ENCODE peak calls at places on chromosome 14, in six cellular contexts. One of them, this sample, is unnamed. For H3K36me3, the result is how much of the 10 kb centered on the place peaks cover.

GRCh38 chr14:66610154-66610563 is 102.2 kb downstream of the GPHN start:
- DNase-seq in CD8-positive, alpha-beta T cell: no peak
- DNase-seq in GM06990: no peak
- DNase-seq in ovary: no peak
- DNase-seq in upper lobe of left lung: no peak
- DNase-seq in mucosa of descending colon: no peak
- DNase-seq in this sample: peak

GRCh38 chr14:77848031-77848430 is 48.1 kb downstream of the ADCK1 start:
- DNase-seq in CD8-positive, alpha-beta T cell: no peak
- DNase-seq in GM06990: no peak
- DNase-seq in ovary: no peak
- DNase-seq in upper lobe of left lung: no peak
- DNase-seq in mucosa of descending colon: no peak
- DNase-seq in this sample: no peak

GRCh38 chr14:50768693-50769092 is 62.3 kb downstream of the NIN start:
- DNase-seq in CD8-positive, alpha-beta T cell: no peak
- DNase-seq in GM06990: no peak
- DNase-seq in ovary: no peak
- DNase-seq in upper lobe of left lung: no peak
- DNase-seq in mucosa of descending colon: no peak
- DNase-seq in this sample: no peak

GRCh38 chr14:77760381-77761204 is at the start of gene SNW1:
- DNase-seq in CD8-positive, alpha-beta T cell: peak
- DNase-seq in GM06990: peak
- DNase-seq in ovary: peak
- DNase-seq in upper lobe of left lung: peak
- DNase-seq in mucosa of descending colon: peak
- DNase-seq in this sample: peak

GRCh38 chr14:90758959-90759358 is 57.3 kb downstream of the TTC7B start:
- DNase-seq in CD8-positive, alpha-beta T cell: no peak
- DNase-seq in GM06990: no peak
- DNase-seq in ovary: peak
- DNase-seq in upper lobe of left lung: peak
- DNase-seq in mucosa of descending colon: peak
- DNase-seq in this sample: peak

GRCh38 chr14:79629372-79629771 is 581.9 kb downstream of the DIO2 start:
- DNase-seq in CD8-positive, alpha-beta T cell: no peak
- DNase-seq in GM06990: no peak
- DNase-seq in ovary: no peak
- DNase-seq in upper lobe of left lung: no peak
- DNase-seq in mucosa of descending colon: no peak
- DNase-seq in this sample: no peak

GRCh38 chr14:92426237-92426636 is 87.3 kb upstream of the RIN3 start:
- DNase-seq in CD8-positive, alpha-beta T cell: no peak
- DNase-seq in GM06990: no peak
- DNase-seq in ovary: no peak
- DNase-seq in upper lobe of left lung: no peak
- DNase-seq in mucosa of descending colon: no peak
- DNase-seq in this sample: no peak

GRCh38 chr14:73272393-73272792 is 35.1 kb downstream of the PAPLN start:
- DNase-seq in CD8-positive, alpha-beta T cell: no peak
- DNase-seq in GM06990: no peak
- DNase-seq in ovary: no peak
- DNase-seq in upper lobe of left lung: no peak
- DNase-seq in mucosa of descending colon: no peak
- DNase-seq in this sample: no peak

GRCh38 chr14:22929848-22930364 is 730 bp upstream of the PRMT5 start:
- DNase-seq in CD8-positive, alpha-beta T cell: no peak
- DNase-seq in GM06990: no peak
- DNase-seq in ovary: no peak
- DNase-seq in upper lobe of left lung: no peak
- DNase-seq in mucosa of descending colon: no peak
- DNase-seq in this sample: no peak

GRCh38 chr14:99273025-99273723 is 1.2 kb upstream of the BCL11B start:
- DNase-seq in CD8-positive, alpha-beta T cell: no peak
- DNase-seq in GM06990: peak
- DNase-seq in ovary: no peak
- DNase-seq in upper lobe of left lung: peak
- DNase-seq in mucosa of descending colon: peak
- DNase-seq in this sample: peak

GRCh38 chr14:33184587-33184986 is 245.9 kb downstream of the NPAS3 start:
- DNase-seq in CD8-positive, alpha-beta T cell: no peak
- DNase-seq in GM06990: no peak
- DNase-seq in ovary: no peak
- DNase-seq in upper lobe of left lung: no peak
- DNase-seq in mucosa of descending colon: peak
- DNase-seq in this sample: peak

GRCh38 chr14:54625158-54625557 is 58.2 kb downstream of the SAMD4A start:
- DNase-seq in CD8-positive, alpha-beta T cell: no peak
- DNase-seq in GM06990: no peak
- DNase-seq in ovary: no peak
- DNase-seq in upper lobe of left lung: no peak
- DNase-seq in mucosa of descending colon: no peak
- DNase-seq in this sample: peak

GRCh38 chr14:74974364-74975058 is 19.1 kb upstream of the PGF start:
- DNase-seq in CD8-positive, alpha-beta T cell: no peak
- DNase-seq in GM06990: no peak
- DNase-seq in ovary: no peak
- DNase-seq in upper lobe of left lung: no peak
- DNase-seq in mucosa of descending colon: no peak
- DNase-seq in this sample: no peak

GRCh38 chr14:54225457-54225856 is 171.3 kb upstream of the CDKN3 start:
- DNase-seq in CD8-positive, alpha-beta T cell: no peak
- DNase-seq in GM06990: no peak
- DNase-seq in ovary: no peak
- DNase-seq in upper lobe of left lung: no peak
- DNase-seq in mucosa of descending colon: no peak
- DNase-seq in this sample: no peak

GRCh38 chr14:104376202-104377140 is 203.1 kb upstream of the C14orf180 start:
- DNase-seq in CD8-positive, alpha-beta T cell: no peak
- DNase-seq in GM06990: no peak
- DNase-seq in ovary: no peak
- DNase-seq in upper lobe of left lung: peak
- DNase-seq in mucosa of descending colon: no peak
- DNase-seq in this sample: no peak

GRCh38 chr14:54209501-54210231 is 187.1 kb upstream of the CDKN3 start:
- DNase-seq in CD8-positive, alpha-beta T cell: no peak
- DNase-seq in GM06990: no peak
- DNase-seq in ovary: no peak
- DNase-seq in upper lobe of left lung: no peak
- DNase-seq in mucosa of descending colon: no peak
- DNase-seq in this sample: no peak

GRCh38 chr14:54642950-54643695 is 76.2 kb downstream of the SAMD4A start:
- DNase-seq in CD8-positive, alpha-beta T cell: no peak
- DNase-seq in GM06990: no peak
- DNase-seq in ovary: no peak
- DNase-seq in upper lobe of left lung: no peak
- DNase-seq in mucosa of descending colon: no peak
- DNase-seq in this sample: peak

GRCh38 chr14:100904307-100905019 is 941 bp upstream of the RTL1 start:
- DNase-seq in CD8-positive, alpha-beta T cell: no peak
- DNase-seq in GM06990: no peak
- DNase-seq in ovary: peak
- DNase-seq in upper lobe of left lung: peak
- DNase-seq in mucosa of descending colon: no peak
- DNase-seq in this sample: peak

GRCh38 chr14:68884031-68885030 is 91.5 kb upstream of the ZFP36L1 start:
- DNase-seq in CD8-positive, alpha-beta T cell: no peak
- DNase-seq in GM06990: no peak
- DNase-seq in ovary: peak
- DNase-seq in upper lobe of left lung: no peak
- DNase-seq in mucosa of descending colon: no peak
- DNase-seq in this sample: no peak

GRCh38 chr14:31556191-31556590 is 5.0 kb upstream of the NUBPL start:
- DNase-seq in CD8-positive, alpha-beta T cell: no peak
- DNase-seq in GM06990: no peak
- DNase-seq in ovary: no peak
- DNase-seq in upper lobe of left lung: no peak
- DNase-seq in mucosa of descending colon: no peak
- DNase-seq in this sample: no peak

GRCh38 chr14:51367600-51367931 is 127.5 kb downstream of the TMX1 start:
- DNase-seq in CD8-positive, alpha-beta T cell: no peak
- DNase-seq in GM06990: no peak
- DNase-seq in ovary: no peak
- DNase-seq in upper lobe of left lung: no peak
- DNase-seq in mucosa of descending colon: no peak
- DNase-seq in this sample: no peak

DNA sequence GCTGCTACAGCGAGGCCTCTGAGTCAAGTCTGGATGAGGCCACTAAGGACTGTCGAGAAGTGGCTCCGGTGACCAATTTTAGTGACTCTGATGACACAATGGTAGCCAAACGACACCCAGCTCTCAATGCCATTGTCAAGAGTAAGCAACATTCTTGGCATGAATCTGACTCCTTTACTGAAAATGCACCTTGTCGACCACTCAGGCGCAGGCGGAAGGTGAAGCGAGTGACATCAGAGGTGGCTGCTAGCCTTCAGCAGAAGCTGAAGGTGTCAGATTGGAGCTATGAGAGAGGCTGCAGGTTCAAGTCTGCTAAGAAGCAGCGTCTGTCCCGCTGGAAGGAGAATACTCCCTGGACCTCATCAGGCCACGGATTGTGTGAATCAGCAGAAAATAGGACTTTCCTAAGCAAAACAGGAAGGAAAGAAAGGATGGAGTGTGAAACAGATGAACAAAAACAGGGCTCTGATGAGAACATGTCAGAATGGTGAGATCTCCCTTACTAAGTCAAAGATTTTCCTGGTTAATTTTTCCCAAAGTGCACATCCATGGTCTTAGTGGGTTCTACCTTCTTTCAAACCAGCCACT is 2.9 kb downstream of the GPATCH2L start:
- DNase-seq in CD8-positive, alpha-beta T cell: no peak
- DNase-seq in GM06990: no peak
- DNase-seq in ovary: no peak
- DNase-seq in upper lobe of left lung: no peak
- DNase-seq in mucosa of descending colon: no peak
- DNase-seq in this sample: no peak
- H3K36me3 ChIP-seq in CD8-positive, alpha-beta T cell: under half
- H3K36me3 ChIP-seq in GM06990: under half
- H3K36me3 ChIP-seq in ovary: under half
- H3K36me3 ChIP-seq in upper lobe of left lung: under half
- H3K36me3 ChIP-seq in mucosa of descending colon: under half
- H3K36me3 ChIP-seq in this sample: under half

GRCh38 chr14:45128963-45129629 is 5.2 kb downstream of the FKBP3 start:
- DNase-seq in CD8-positive, alpha-beta T cell: no peak
- DNase-seq in GM06990: no peak
- DNase-seq in ovary: no peak
- DNase-seq in upper lobe of left lung: no peak
- DNase-seq in mucosa of descending colon: no peak
- DNase-seq in this sample: no peak

GRCh38 chr14:45120109-45120508 is 14.2 kb downstream of the FKBP3 start:
- DNase-seq in CD8-positive, alpha-beta T cell: no peak
- DNase-seq in GM06990: no peak
- DNase-seq in ovary: no peak
- DNase-seq in upper lobe of left lung: no peak
- DNase-seq in mucosa of descending colon: no peak
- DNase-seq in this sample: no peak

GRCh38 chr14:45125754-45126153 is 8.5 kb downstream of the FKBP3 start:
- DNase-seq in CD8-positive, alpha-beta T cell: no peak
- DNase-seq in GM06990: no peak
- DNase-seq in ovary: no peak
- DNase-seq in upper lobe of left lung: no peak
- DNase-seq in mucosa of descending colon: no peak
- DNase-seq in this sample: no peak
- H3K36me3 ChIP-seq in CD8-positive, alpha-beta T cell: under half
- H3K36me3 ChIP-seq in GM06990: under half
- H3K36me3 ChIP-seq in ovary: under half
- H3K36me3 ChIP-seq in upper lobe of left lung: under half
- H3K36me3 ChIP-seq in mucosa of descending colon: under half
- H3K36me3 ChIP-seq in this sample: half or more

GRCh38 chr14:28983279-28983678 is 216.7 kb downstream of the FOXG1 start:
- DNase-seq in CD8-positive, alpha-beta T cell: no peak
- DNase-seq in GM06990: no peak
- DNase-seq in ovary: no peak
- DNase-seq in upper lobe of left lung: no peak
- DNase-seq in mucosa of descending colon: no peak
- DNase-seq in this sample: no peak

GRCh38 chr14:28987516-28987915 is 220.9 kb downstream of the FOXG1 start:
- DNase-seq in CD8-positive, alpha-beta T cell: no peak
- DNase-seq in GM06990: no peak
- DNase-seq in ovary: no peak
- DNase-seq in upper lobe of left lung: no peak
- DNase-seq in mucosa of descending colon: no peak
- DNase-seq in this sample: no peak

GRCh38 chr14:28982228-28982627 is 215.6 kb downstream of the FOXG1 start:
- DNase-seq in CD8-positive, alpha-beta T cell: no peak
- DNase-seq in GM06990: no peak
- DNase-seq in ovary: no peak
- DNase-seq in upper lobe of left lung: no peak
- DNase-seq in mucosa of descending colon: no peak
- DNase-seq in this sample: no peak
- H3K36me3 ChIP-seq in CD8-positive, alpha-beta T cell: under half
- H3K36me3 ChIP-seq in GM06990: under half
- H3K36me3 ChIP-seq in ovary: under half
- H3K36me3 ChIP-seq in upper lobe of left lung: under half
- H3K36me3 ChIP-seq in mucosa of descending colon: under half
- H3K36me3 ChIP-seq in this sample: under half

DNA sequence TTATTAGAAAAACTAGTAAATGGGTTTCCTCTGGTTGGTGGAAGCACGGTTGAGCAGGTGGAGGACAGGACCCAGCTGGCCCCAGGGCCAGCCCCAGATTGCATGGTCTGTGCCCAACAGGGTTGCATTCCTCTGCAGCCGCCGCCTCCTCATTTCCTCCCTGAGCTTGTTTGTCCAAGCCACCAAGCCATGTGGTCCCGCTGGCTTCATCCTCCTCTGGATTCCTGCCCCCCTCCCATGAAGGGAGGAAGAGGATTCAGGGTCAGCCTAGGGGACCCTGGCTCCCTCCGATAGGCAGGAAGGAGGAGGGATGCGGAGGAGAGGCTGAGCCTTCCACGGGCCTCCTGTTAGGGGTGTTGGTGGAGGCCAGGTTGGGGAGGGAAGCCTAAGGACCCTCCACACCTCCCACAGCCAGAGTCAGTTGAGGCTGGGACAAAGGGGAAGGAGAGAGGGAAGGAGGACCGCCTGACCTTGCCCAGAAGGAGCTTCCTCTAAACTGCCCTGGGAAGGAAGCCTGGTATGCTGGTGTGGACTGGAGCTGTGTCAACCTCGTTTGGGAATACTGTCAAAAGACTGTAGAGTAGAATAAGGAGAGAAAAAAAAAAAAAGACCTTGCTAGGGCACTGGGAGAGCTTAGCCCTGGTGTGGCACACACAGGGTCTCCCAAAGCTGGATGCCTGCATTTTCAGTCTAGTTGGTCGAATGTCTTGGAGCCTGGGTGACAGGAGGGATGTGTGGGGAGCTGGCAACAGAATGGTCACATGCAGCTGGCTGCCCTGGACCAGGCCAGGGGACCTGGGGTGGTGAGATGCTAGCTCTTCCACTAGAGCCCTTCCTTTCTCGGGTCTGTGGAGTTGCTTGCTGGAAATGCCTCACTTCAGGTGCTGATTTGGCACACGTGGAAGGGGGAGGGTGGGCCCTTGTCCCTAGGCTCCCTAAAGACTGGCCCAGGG is 42.4 kb downstream of the PLEKHG3 start:
- DNase-seq in CD8-positive, alpha-beta T cell: no peak
- DNase-seq in GM06990: no peak
- DNase-seq in ovary: no peak
- DNase-seq in upper lobe of left lung: no peak
- DNase-seq in mucosa of descending colon: no peak
- DNase-seq in this sample: no peak
- H3K36me3 ChIP-seq in CD8-positive, alpha-beta T cell: under half
- H3K36me3 ChIP-seq in GM06990: under half
- H3K36me3 ChIP-seq in ovary: under half
- H3K36me3 ChIP-seq in upper lobe of left lung: under half
- H3K36me3 ChIP-seq in mucosa of descending colon: under half
- H3K36me3 ChIP-seq in this sample: under half